ENCODE peak calls at places on chromosomes 2 and 18, in four cellular contexts. V is right lobe of liver, L is prostate gland, H is right cardiac atrium. G is an unnamed sample.

GRCh38 chr18:50492061-50492460 is 67.8 kb upstream of the MAPK4 start:
- DNase-seq in V (no peak), L (no peak), H (no peak), G (no peak)

GRCh38 chr2:119476301-119477117 is 44.9 kb downstream of the TMEM37 start:
- DNase-seq in V (peak; percentile 67), L (peak; percentile 17), H (peak; percentile 81), G (peak; percentile 80)

GRCh38 chr18:2104620-2105462 is 466.5 kb downstream of the METTL4 start:
- DNase-seq in V (peak; percentile 57), L (peak; percentile 7), H (peak; percentile 62), G (peak; percentile 52)

GRCh38 chr18:2984703-2985261 is 28.2 kb downstream of the LPIN2 start:
- DNase-seq in V (peak; percentile 80), L (no peak), H (no peak), G (peak; percentile 53)

GRCh38 chr2:165758276-165758675 is 35.8 kb downstream of the GALNT3 start:
- DNase-seq in V (no peak), L (no peak), H (no peak), G (no peak)

GRCh38 chr2:76667764-76668163 is 854.4 kb downstream of the LRRTM4 start:
- DNase-seq in V (no peak), L (no peak), H (no peak), G (no peak)

GRCh38 chr2:8009010-8009597 is 672.8 kb upstream of the ID2 start:
- DNase-seq in V (no peak), L (no peak), H (no peak), G (no peak)

GRCh38 chr18:56522826-56523225 is 115.6 kb downstream of the TXNL1 start:
- DNase-seq in V (no peak), L (no peak), H (no peak), G (no peak)

GRCh38 chr2:36708119-36708741 is 11.7 kb downstream of the VIT start:
- DNase-seq in V (no peak), L (no peak), H (no peak), G (no peak)

GRCh38 chr2:136932700-136933099 is 167.4 kb downstream of the THSD7B start:
- DNase-seq in V (no peak), L (no peak), H (no peak), G (no peak)

GRCh38 chr2:119598576-119598975 is 54.3 kb downstream of the CFAP221 start:
- DNase-seq in V (no peak), L (peak; percentile 54), H (no peak), G (peak; percentile 59)

GRCh38 chr18:22048221-22048620 is 121.2 kb upstream of the GATA6 start:
- DNase-seq in V (no peak), L (no peak), H (no peak), G (peak; percentile 62)

GRCh38 chr2:171788316-171788993 is 101.2 kb downstream of the DYNC1I2 start:
- DNase-seq in V (no peak), L (no peak), H (no peak), G (no peak)

GRCh38 chr2:219460424-219460926 is 25.8 kb downstream of the SPEG start:
- DNase-seq in V (no peak), L (no peak), H (peak; percentile 94), G (no peak)

GRCh38 chr18:44627245-44627644 is 53.4 kb upstream of the SETBP1 start:
- DNase-seq in V (no peak), L (no peak), H (no peak), G (no peak)

GRCh38 chr2:162478721-162479129 is 134.8 kb downstream of the GCA start:
- DNase-seq in V (no peak), L (no peak), H (no peak), G (peak; percentile 29)

GRCh38 chr2:15636972-15637785 is 45.5 kb downstream of the DDX1 start:
- DNase-seq in V (no peak), L (peak; percentile 69), H (peak; percentile 74), G (peak; percentile 70)

GRCh38 chr2:95022309-95023221 is 2.9 kb upstream of the MAL start:
- DNase-seq in V (peak; percentile 61), L (peak; percentile 24), H (peak; percentile 85), G (peak; percentile 62)

GRCh38 chr2:45009303-45009927 is at the start of gene SIX2:
- DNase-seq in V (peak; percentile 58), L (peak; percentile 95), H (peak; percentile 96), G (peak; percentile 98)

GRCh38 chr2:64987001-64987962 is 1.9 kb upstream of the SLC1A4 start:
- DNase-seq in V (no peak), L (no peak), H (no peak), G (peak; percentile 27)

GRCh38 chr2:70069049-70069448 is 18.2 kb upstream of the PCBP1 start:
- DNase-seq in V (peak; percentile 80), L (no peak), H (no peak), G (no peak)

GRCh38 chr2:176692518-176692917 is 423.3 kb downstream of the MTX2 start:
- DNase-seq in V (no peak), L (no peak), H (no peak), G (no peak)

GRCh38 chr2:71306762-71307161 is 24.8 kb upstream of the ZNF638 start:
- DNase-seq in V (no peak), L (no peak), H (no peak), G (no peak)

GRCh38 chr18:36688020-36688965 is 140.5 kb downstream of the TPGS2 start:
- DNase-seq in V (peak; percentile 70), L (peak; percentile 81), H (no peak), G (peak; percentile 78)

GRCh38 chr2:678964-679363 is 1.8 kb upstream of the TMEM18 start:
- DNase-seq in V (no peak), L (no peak), H (no peak), G (no peak)

GRCh38 chr2:200396726-200397348 is 90.3 kb downstream of the SPATS2L start:
- DNase-seq in V (no peak), L (no peak), H (no peak), G (no peak)

GRCh38 chr18:13268035-13268700 is 49.6 kb downstream of the LDLRAD4 start:
- DNase-seq in V (no peak), L (peak; percentile 55), H (no peak), G (no peak)

GRCh38 chr18:75880266-75880665 is 452.8 kb upstream of the SMIM21 start:
- DNase-seq in V (no peak), L (no peak), H (no peak), G (no peak)

GRCh38 chr2:186903183-186903582 is 54.2 kb upstream of the ZSWIM2 start:
- DNase-seq in V (no peak), L (no peak), H (no peak), G (no peak)

GRCh38 chr2:98482362-98482761 is 37.7 kb downstream of the INPP4A start:
- DNase-seq in V (no peak), L (no peak), H (no peak), G (no peak)

GRCh38 chr2:11073791-11074190 is 81.5 kb upstream of the SLC66A3 start:
- DNase-seq in V (no peak), L (no peak), H (no peak), G (no peak)

DNA sequence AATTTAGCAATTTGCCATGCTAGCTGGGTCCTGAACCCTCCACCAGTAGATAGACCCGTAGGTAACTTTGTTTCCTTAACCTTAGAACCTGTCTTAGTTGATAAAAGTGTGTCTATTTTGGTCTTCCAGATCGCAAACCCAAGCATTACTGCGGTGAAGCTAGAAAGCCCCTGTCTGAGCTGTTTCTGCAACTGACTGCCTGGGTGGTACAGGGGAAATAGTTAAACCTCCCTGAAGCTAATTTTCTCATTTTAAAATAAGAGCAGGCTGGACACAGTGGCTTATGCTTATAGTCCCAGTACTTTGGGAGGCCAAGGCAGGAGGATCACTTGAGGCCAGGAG is 101.7 kb upstream of the MSH2 start:
- DNase-seq in V (no peak), L (no peak), H (no peak), G (no peak)
- H3K27ac ChIP-seq in V (no peak overlapping the region), L (no peak overlapping the region), H (no peak overlapping the region), G (no peak overlapping the region)

GRCh38 chr2:84779781-84780180 is 101.1 kb downstream of the TRABD2A start:
- DNase-seq in V (no peak), L (no peak), H (no peak), G (no peak)

GRCh38 chr2:84778921-84779320 is 102.0 kb downstream of the TRABD2A start:
- DNase-seq in V (no peak), L (no peak), H (no peak), G (no peak)

GRCh38 chr2:84771251-84771650 is 109.6 kb downstream of the TRABD2A start:
- DNase-seq in V (no peak), L (no peak), H (no peak), G (no peak)

GRCh38 chr2:84770280-84770679 is 110.6 kb downstream of the TRABD2A start:
- DNase-seq in V (no peak), L (no peak), H (no peak), G (no peak)

DNA sequence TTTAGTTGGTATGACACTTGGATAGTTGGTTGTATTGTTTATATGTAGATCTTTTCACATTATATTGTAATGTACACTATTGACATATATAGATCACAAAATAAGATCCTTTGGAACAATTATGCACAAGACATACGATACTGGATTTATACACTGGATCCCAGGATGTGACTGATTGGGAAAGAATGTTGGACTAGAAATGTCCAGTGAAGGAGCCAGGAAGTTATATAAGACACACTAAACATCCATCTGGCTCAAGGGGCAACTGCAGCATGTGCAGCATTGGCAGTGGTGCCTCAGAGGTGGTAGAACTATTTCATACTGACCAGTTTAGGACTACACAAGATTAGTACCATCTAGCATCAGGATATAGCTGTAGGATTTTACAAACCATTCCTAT is 104.9 kb downstream of the TRABD2A start:
- DNase-seq in V (no peak), L (no peak), H (no peak), G (no peak)
- H3K9me3 ChIP-seq in V (no peaks in the 10 kb centered on the region), L (no peaks in the 10 kb centered on the region), H (no peaks in the 10 kb centered on the region), G (no peaks in the 10 kb centered on the region)

DNA sequence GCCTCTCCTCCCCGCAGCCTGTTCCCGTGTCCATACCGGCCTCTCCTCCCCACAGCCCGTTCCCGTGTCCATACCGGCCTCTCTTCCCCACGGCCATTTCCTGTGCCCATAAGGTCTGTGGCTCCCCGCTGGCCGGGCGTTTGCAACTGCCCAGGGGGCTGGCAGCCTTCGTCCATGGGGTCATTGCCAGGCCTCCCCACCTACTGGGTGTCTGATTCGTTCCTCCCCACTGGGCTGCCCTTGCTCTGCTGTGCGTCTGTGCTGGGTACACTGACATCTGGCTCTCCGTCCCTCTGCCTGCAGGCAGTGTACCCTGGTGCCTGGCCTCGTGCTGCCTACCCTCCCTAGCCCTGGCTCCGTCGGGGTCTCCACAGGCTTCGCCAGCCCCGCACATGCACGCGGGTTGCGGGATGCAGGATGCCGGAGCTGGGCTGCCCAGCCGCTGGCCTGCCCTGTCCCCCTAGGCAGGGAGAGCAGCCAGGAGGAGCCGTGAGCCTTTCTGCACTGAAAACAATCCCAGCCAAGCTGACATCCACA is 67.8 kb downstream of the NFATC1 start:
- DNase-seq in V (no peak), L (no peak), H (no peak), G (no peak)
- H3K27ac ChIP-seq in V (no peak overlapping the region), L (no peak overlapping the region), H (no peak overlapping the region), G (no peak overlapping the region)

GRCh38 chr2:59622599-59623308 is 930.7 kb downstream of the BCL11A start:
- DNase-seq in V (no peak), L (no peak), H (no peak), G (no peak)

GRCh38 chr2:59630789-59631188 is 922.7 kb downstream of the BCL11A start:
- DNase-seq in V (no peak), L (no peak), H (no peak), G (no peak)

GRCh38 chr2:59627599-59627998 is 925.9 kb downstream of the BCL11A start:
- DNase-seq in V (no peak), L (no peak), H (no peak), G (peak; percentile 25)
- H3K9me3 ChIP-seq in V (no peaks in the 10 kb centered on the region), L (no peaks in the 10 kb centered on the region), H (no peaks in the 10 kb centered on the region), G (no peaks in the 10 kb centered on the region)

G was measured in body of pancreas.